ENCODE peak calls at places on chromosomes 7 and 10, in six cellular contexts. One of them, this sample, is unnamed.

GRCh38 chr10:62454696-62455451 is 80.7 kb downstream of the ZNF365 start:
- DNase-seq in body of pancreas: no peak
- DNase-seq in GM12878: no peak
- DNase-seq in left ventricle myocardium inferior: peak
- DNase-seq in GM23248: peak
- DNase-seq in lower lobe of right lung: no peak
- DNase-seq in this sample: no peak

GRCh38 chr7:45036801-45037200 is 36.8 kb downstream of the CCM2 start:
- DNase-seq in body of pancreas: no peak
- DNase-seq in GM12878: no peak
- DNase-seq in left ventricle myocardium inferior: no peak
- DNase-seq in GM23248: no peak
- DNase-seq in lower lobe of right lung: no peak
- DNase-seq in this sample: no peak

GRCh38 chr7:25527665-25528064 is 299.4 kb upstream of the NPVF start:
- DNase-seq in body of pancreas: no peak
- DNase-seq in GM12878: no peak
- DNase-seq in left ventricle myocardium inferior: no peak
- DNase-seq in GM23248: no peak
- DNase-seq in lower lobe of right lung: no peak
- DNase-seq in this sample: no peak

GRCh38 chr7:145106001-145106400 is 270.1 kb upstream of the TPK1 start:
- DNase-seq in body of pancreas: no peak
- DNase-seq in GM12878: no peak
- DNase-seq in left ventricle myocardium inferior: peak
- DNase-seq in GM23248: no peak
- DNase-seq in lower lobe of right lung: no peak
- DNase-seq in this sample: no peak

GRCh38 chr10:119608316-119609155 is 11.8 kb upstream of the TIAL1 start:
- DNase-seq in body of pancreas: peak
- DNase-seq in GM12878: no peak
- DNase-seq in left ventricle myocardium inferior: peak
- DNase-seq in GM23248: peak
- DNase-seq in lower lobe of right lung: peak
- DNase-seq in this sample: peak

GRCh38 chr7:2227699-2228098 is 5.0 kb downstream of the MAD1L1 start:
- DNase-seq in body of pancreas: no peak
- DNase-seq in GM12878: no peak
- DNase-seq in left ventricle myocardium inferior: no peak
- DNase-seq in GM23248: no peak
- DNase-seq in lower lobe of right lung: no peak
- DNase-seq in this sample: no peak

GRCh38 chr10:72124984-72125383 is 36.6 kb upstream of the SPOCK2 start:
- DNase-seq in body of pancreas: no peak
- DNase-seq in GM12878: no peak
- DNase-seq in left ventricle myocardium inferior: no peak
- DNase-seq in GM23248: peak
- DNase-seq in lower lobe of right lung: no peak
- DNase-seq in this sample: no peak

GRCh38 chr7:134289423-134289822 is 27.3 kb downstream of the SLC35B4 start:
- DNase-seq in body of pancreas: no peak
- DNase-seq in GM12878: no peak
- DNase-seq in left ventricle myocardium inferior: no peak
- DNase-seq in GM23248: peak
- DNase-seq in lower lobe of right lung: no peak
- DNase-seq in this sample: no peak

GRCh38 chr10:3754727-3755439 is 30.1 kb downstream of the KLF6 start:
- DNase-seq in body of pancreas: no peak
- DNase-seq in GM12878: no peak
- DNase-seq in left ventricle myocardium inferior: no peak
- DNase-seq in GM23248: peak
- DNase-seq in lower lobe of right lung: no peak
- DNase-seq in this sample: no peak

GRCh38 chr7:154931906-154932305 is 71.0 kb downstream of the PAXIP1 start:
- DNase-seq in body of pancreas: no peak
- DNase-seq in GM12878: no peak
- DNase-seq in left ventricle myocardium inferior: no peak
- DNase-seq in GM23248: peak
- DNase-seq in lower lobe of right lung: no peak
- DNase-seq in this sample: no peak

GRCh38 chr7:16356241-16356958 is 64.9 kb downstream of the CRPPA start:
- DNase-seq in body of pancreas: no peak
- DNase-seq in GM12878: no peak
- DNase-seq in left ventricle myocardium inferior: no peak
- DNase-seq in GM23248: peak
- DNase-seq in lower lobe of right lung: no peak
- DNase-seq in this sample: no peak

GRCh38 chr10:72127571-72127970 is 39.2 kb upstream of the SPOCK2 start:
- DNase-seq in body of pancreas: no peak
- DNase-seq in GM12878: no peak
- DNase-seq in left ventricle myocardium inferior: no peak
- DNase-seq in GM23248: no peak
- DNase-seq in lower lobe of right lung: no peak
- DNase-seq in this sample: no peak

GRCh38 chr7:47573758-47574472 is 8.0 kb downstream of the TNS3 start:
- DNase-seq in body of pancreas: peak
- DNase-seq in GM12878: no peak
- DNase-seq in left ventricle myocardium inferior: no peak
- DNase-seq in GM23248: peak
- DNase-seq in lower lobe of right lung: no peak
- DNase-seq in this sample: peak

GRCh38 chr7:473211-473734 is 46.4 kb downstream of the PDGFA start:
- DNase-seq in body of pancreas: peak
- DNase-seq in GM12878: no peak
- DNase-seq in left ventricle myocardium inferior: no peak
- DNase-seq in GM23248: no peak
- DNase-seq in lower lobe of right lung: no peak
- DNase-seq in this sample: peak

GRCh38 chr7:106381252-106381651 is 96.5 kb upstream of the NAMPT start:
- DNase-seq in body of pancreas: no peak
- DNase-seq in GM12878: no peak
- DNase-seq in left ventricle myocardium inferior: no peak
- DNase-seq in GM23248: no peak
- DNase-seq in lower lobe of right lung: no peak
- DNase-seq in this sample: no peak

GRCh38 chr10:78531088-78531487 is 497.4 kb downstream of the RPS24 start:
- DNase-seq in body of pancreas: no peak
- DNase-seq in GM12878: no peak
- DNase-seq in left ventricle myocardium inferior: no peak
- DNase-seq in GM23248: no peak
- DNase-seq in lower lobe of right lung: no peak
- DNase-seq in this sample: no peak

GRCh38 chr7:20784311-20785210 is 2.1 kb downstream of the SP8 start:
- DNase-seq in body of pancreas: no peak
- DNase-seq in GM12878: no peak
- DNase-seq in left ventricle myocardium inferior: no peak
- DNase-seq in GM23248: peak
- DNase-seq in lower lobe of right lung: no peak
- DNase-seq in this sample: no peak

GRCh38 chr7:821688-822087 is 10.6 kb upstream of the SUN1 start:
- DNase-seq in body of pancreas: no peak
- DNase-seq in GM12878: no peak
- DNase-seq in left ventricle myocardium inferior: no peak
- DNase-seq in GM23248: no peak
- DNase-seq in lower lobe of right lung: peak
- DNase-seq in this sample: no peak

GRCh38 chr7:30168800-30169584 is 34.2 kb downstream of the MTURN start:
- DNase-seq in body of pancreas: no peak
- DNase-seq in GM12878: no peak
- DNase-seq in left ventricle myocardium inferior: no peak
- DNase-seq in GM23248: peak
- DNase-seq in lower lobe of right lung: no peak
- DNase-seq in this sample: no peak

GRCh38 chr7:77765906-77766800 is 32.1 kb downstream of the TMEM60 start:
- DNase-seq in body of pancreas: no peak
- DNase-seq in GM12878: no peak
- DNase-seq in left ventricle myocardium inferior: no peak
- DNase-seq in GM23248: no peak
- DNase-seq in lower lobe of right lung: no peak
- DNase-seq in this sample: no peak

GRCh38 chr10:100496567-100496966 is 23.1 kb downstream of the SEC31B start:
- DNase-seq in body of pancreas: no peak
- DNase-seq in GM12878: no peak
- DNase-seq in left ventricle myocardium inferior: no peak
- DNase-seq in GM23248: no peak
- DNase-seq in lower lobe of right lung: no peak
- DNase-seq in this sample: no peak

GRCh38 chr7:112286294-112287086 is 80.0 kb downstream of the ZNF277 start:
- DNase-seq in body of pancreas: no peak
- DNase-seq in GM12878: peak
- DNase-seq in left ventricle myocardium inferior: no peak
- DNase-seq in GM23248: no peak
- DNase-seq in lower lobe of right lung: no peak
- DNase-seq in this sample: no peak

GRCh38 chr7:141362580-141363435 is 188.4 kb upstream of the AGK start:
- DNase-seq in body of pancreas: no peak
- DNase-seq in GM12878: no peak
- DNase-seq in left ventricle myocardium inferior: peak
- DNase-seq in GM23248: peak
- DNase-seq in lower lobe of right lung: no peak
- DNase-seq in this sample: no peak

GRCh38 chr10:37495415-37495814 is 362.0 kb downstream of the ZNF248 start:
- DNase-seq in body of pancreas: no peak
- DNase-seq in GM12878: no peak
- DNase-seq in left ventricle myocardium inferior: no peak
- DNase-seq in GM23248: peak
- DNase-seq in lower lobe of right lung: no peak
- DNase-seq in this sample: no peak

GRCh38 chr7:4185136-4185535 is 497.0 kb upstream of the FOXK1 start:
- DNase-seq in body of pancreas: no peak
- DNase-seq in GM12878: no peak
- DNase-seq in left ventricle myocardium inferior: no peak
- DNase-seq in GM23248: no peak
- DNase-seq in lower lobe of right lung: no peak
- DNase-seq in this sample: no peak

GRCh38 chr7:101728888-101729883 is 88.2 kb upstream of the CUX1 start:
- DNase-seq in body of pancreas: no peak
- DNase-seq in GM12878: no peak
- DNase-seq in left ventricle myocardium inferior: no peak
- DNase-seq in GM23248: peak
- DNase-seq in lower lobe of right lung: peak
- DNase-seq in this sample: peak

GRCh38 chr7:130853503-130854279 is 119.7 kb upstream of the KLF14 start:
- DNase-seq in body of pancreas: no peak
- DNase-seq in GM12878: no peak
- DNase-seq in left ventricle myocardium inferior: no peak
- DNase-seq in GM23248: peak
- DNase-seq in lower lobe of right lung: no peak
- DNase-seq in this sample: no peak

GRCh38 chr7:121015560-121015959 is 27.0 kb downstream of the CPED1 start:
- DNase-seq in body of pancreas: no peak
- DNase-seq in GM12878: no peak
- DNase-seq in left ventricle myocardium inferior: no peak
- DNase-seq in GM23248: no peak
- DNase-seq in lower lobe of right lung: no peak
- DNase-seq in this sample: no peak

GRCh38 chr10:110901954-110902819 is 16.8 kb downstream of the BBIP1 start:
- DNase-seq in body of pancreas: no peak
- DNase-seq in GM12878: no peak
- DNase-seq in left ventricle myocardium inferior: no peak
- DNase-seq in GM23248: peak
- DNase-seq in lower lobe of right lung: no peak
- DNase-seq in this sample: no peak

GRCh38 chr10:132407243-132407746 is 10.3 kb downstream of the PWWP2B start:
- DNase-seq in body of pancreas: peak
- DNase-seq in GM12878: no peak
- DNase-seq in left ventricle myocardium inferior: peak
- DNase-seq in GM23248: no peak
- DNase-seq in lower lobe of right lung: peak
- DNase-seq in this sample: peak
- H3K4me3 ChIP-seq in body of pancreas: no peak
- H3K4me3 ChIP-seq in GM12878: no peak
- H3K4me3 ChIP-seq in left ventricle myocardium inferior: peak
- H3K4me3 ChIP-seq in GM23248: no peak
- H3K4me3 ChIP-seq in lower lobe of right lung: peak
- H3K4me3 ChIP-seq in this sample: peak

DNA sequence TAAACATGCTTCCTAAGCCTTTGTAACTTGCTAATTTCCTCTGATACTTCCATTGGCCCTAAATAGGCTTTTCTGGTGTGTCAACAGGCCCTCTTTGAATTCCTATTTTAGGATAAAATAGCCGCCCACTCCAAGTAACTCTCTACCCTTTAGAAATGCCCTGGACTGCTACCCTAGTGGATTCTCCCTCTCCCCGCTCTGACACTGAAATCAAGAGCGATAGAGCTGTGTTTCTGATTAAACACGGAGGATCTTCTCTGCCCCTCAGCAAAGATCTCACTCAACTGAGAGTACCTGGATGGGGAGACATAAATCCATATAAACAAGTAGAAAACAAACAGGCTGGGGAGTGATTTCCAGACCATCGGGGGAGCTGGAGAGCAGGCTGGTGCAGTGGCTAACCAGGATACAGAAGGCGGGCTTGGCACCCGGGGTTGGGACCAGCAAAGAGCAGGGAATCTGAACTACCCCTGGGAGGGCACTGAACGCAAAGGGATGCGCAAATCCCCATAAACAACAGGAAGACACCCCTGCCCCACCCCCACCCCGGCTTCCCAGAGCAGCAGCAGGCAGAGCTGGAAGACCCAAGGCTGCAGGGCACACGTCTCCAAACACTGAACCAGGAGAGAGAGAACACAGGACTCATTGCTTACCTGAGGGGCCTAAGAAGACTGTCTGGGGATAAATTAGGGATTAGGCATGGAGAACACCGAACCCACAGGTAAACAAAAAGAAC is 2.5 kb downstream of the ASB13 start:
- DNase-seq in body of pancreas: no peak
- DNase-seq in GM12878: no peak
- DNase-seq in left ventricle myocardium inferior: no peak
- DNase-seq in GM23248: no peak
- DNase-seq in lower lobe of right lung: no peak
- DNase-seq in this sample: no peak
- H3K4me3 ChIP-seq in body of pancreas: no peak
- H3K4me3 ChIP-seq in GM12878: no peak
- H3K4me3 ChIP-seq in left ventricle myocardium inferior: no peak
- H3K4me3 ChIP-seq in GM23248: no peak
- H3K4me3 ChIP-seq in lower lobe of right lung: no peak
- H3K4me3 ChIP-seq in this sample: no peak

DNA sequence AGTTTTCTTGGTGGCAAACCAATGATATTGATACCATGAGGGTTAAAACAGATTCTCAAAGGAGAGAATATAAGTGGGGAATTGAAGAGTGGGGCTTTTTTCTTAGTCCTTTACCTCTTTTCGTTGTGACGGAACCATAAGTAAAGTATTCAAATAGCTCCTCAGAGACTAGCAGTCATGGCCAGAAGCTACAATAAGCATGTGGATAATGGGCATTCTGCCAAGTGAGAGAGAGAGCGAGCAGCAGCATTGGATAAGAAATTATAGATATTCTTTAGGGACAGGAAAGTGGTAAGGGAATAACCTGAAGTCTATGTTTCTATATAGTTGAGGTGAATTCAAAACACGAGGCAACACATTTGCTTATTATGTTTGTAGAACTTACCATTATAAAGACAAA is 235.1 kb downstream of the SEMA3E start:
- DNase-seq in body of pancreas: peak
- DNase-seq in GM12878: no peak
- DNase-seq in left ventricle myocardium inferior: no peak
- DNase-seq in GM23248: peak
- DNase-seq in lower lobe of right lung: no peak
- DNase-seq in this sample: no peak
- H3K4me3 ChIP-seq in body of pancreas: no peak
- H3K4me3 ChIP-seq in GM12878: no peak
- H3K4me3 ChIP-seq in left ventricle myocardium inferior: no peak
- H3K4me3 ChIP-seq in GM23248: no peak
- H3K4me3 ChIP-seq in lower lobe of right lung: no peak
- H3K4me3 ChIP-seq in this sample: no peak

GRCh38 chr10:21372651-21373410 is 152.7 kb downstream of the SKIDA1 start:
- DNase-seq in body of pancreas: no peak
- DNase-seq in GM12878: peak
- DNase-seq in left ventricle myocardium inferior: peak
- DNase-seq in GM23248: peak
- DNase-seq in lower lobe of right lung: peak
- DNase-seq in this sample: no peak
- H3K4me3 ChIP-seq in body of pancreas: no peak
- H3K4me3 ChIP-seq in GM12878: no peak
- H3K4me3 ChIP-seq in left ventricle myocardium inferior: peak
- H3K4me3 ChIP-seq in GM23248: peak
- H3K4me3 ChIP-seq in lower lobe of right lung: no peak
- H3K4me3 ChIP-seq in this sample: peak

This sample was measured in stomach.